ENCODE peak calls at places on chromosomes 7 and 10, in ten cellular contexts. R is lung, U is upper lobe of right lung, T is upper lobe of left lung, C is pancreas, P is left lung, A is heart right ventricle, X is Panc1, G is psoas muscle, V is HepG2. O is an unnamed sample. For H3K36me3, the result is how much of the 10 kb centered on the place peaks cover.

GRCh38 chr7:120421151-120421651 is 148.2 kb downstream of the KCND2 start:
- ATAC-seq in U (no peak), T (no peak), P (no peak), C (no peak), V (no peak), R (no peak), A (no peak), X (no peak), G (no peak), O (no peak)

GRCh38 chr7:75887669-75888369 is 9.0 kb downstream of the RHBDD2 start:
- ATAC-seq in U (peak), V (no peak), G (no peak), R (no peak), A (no peak), P (peak), X (no peak), C (no peak), T (no peak), O (no peak)

GRCh38 chr10:69801094-69801433 is 642 bp upstream of the COL13A1 start:
- ATAC-seq in R (no peak), X (peak), C (peak), P (peak), V (peak), G (peak), A (peak), T (peak), U (peak), O (no peak)

GRCh38 chr7:87287738-87288341 is 57.6 kb upstream of the CROT start:
- ATAC-seq in V (peak), A (no peak), P (no peak), C (no peak), X (no peak), R (no peak), T (no peak), U (no peak), G (no peak), O (no peak)

GRCh38 chr10:70843333-70843732 is 27.6 kb downstream of the SGPL1 start:
- ATAC-seq in T (no peak), U (no peak), G (no peak), R (no peak), V (no peak), C (no peak), A (no peak), X (no peak), P (no peak), O (no peak)

GRCh38 chr7:101386558-101387199 is 24.0 kb downstream of the COL26A1 start:
- ATAC-seq in G (peak), V (peak), P (no peak), C (no peak), U (peak), X (peak), T (no peak), R (no peak), A (no peak), O (no peak)

GRCh38 chr10:69415049-69415448 is 1.7 kb downstream of the TACR2 start:
- ATAC-seq in R (no peak), G (no peak), A (no peak), T (no peak), V (no peak), C (no peak), U (no peak), P (no peak), X (no peak), O (no peak)

GRCh38 chr7:157692156-157693011 is 355.6 kb downstream of the DNAJB6 start:
- ATAC-seq in U (no peak), A (no peak), R (no peak), C (no peak), P (no peak), T (no peak), G (no peak), X (no peak), V (peak), O (no peak)

GRCh38 chr10:42732266-42732665 is 50.3 kb upstream of the BMS1 start:
- ATAC-seq in R (no peak), U (peak), V (no peak), G (no peak), C (no peak), A (no peak), T (peak), P (no peak), X (no peak), O (peak)

GRCh38 chr7:159109092-159110035 is 35.3 kb downstream of the VIPR2 start:
- ATAC-seq in V (no peak), R (no peak), C (no peak), P (no peak), T (no peak), G (no peak), U (no peak), A (no peak), X (no peak), O (peak)

GRCh38 chr10:118712930-118713634 is 41.7 kb downstream of the CACUL1 start:
- ATAC-seq in G (no peak), X (peak), A (no peak), P (no peak), C (peak), U (no peak), V (peak), R (no peak), T (no peak), O (no peak)

GRCh38 chr7:114986805-114987204 is 64.9 kb downstream of the MDFIC start:
- ATAC-seq in R (no peak), G (no peak), U (no peak), X (no peak), A (no peak), T (no peak), C (no peak), P (no peak), V (no peak), O (no peak)

GRCh38 chr10:91167406-91167805 is 53.1 kb upstream of the PCGF5 start:
- ATAC-seq in T (no peak), U (no peak), V (no peak), X (no peak), C (no peak), A (no peak), R (no peak), G (no peak), P (no peak), O (no peak)

GRCh38 chr7:2247141-2247985 is 5.3 kb downstream of the NUDT1 start:
- ATAC-seq in T (no peak), X (peak), G (peak), U (peak), C (peak), V (peak), R (no peak), P (peak), A (peak), O (no peak)

GRCh38 chr7:138089080-138089901 is 13.0 kb downstream of the AKR1D1 start:
- ATAC-seq in A (no peak), T (no peak), C (no peak), P (no peak), R (no peak), U (no peak), X (no peak), V (peak), G (no peak), O (no peak)

GRCh38 chr7:129150199-129150996 is 5.9 kb downstream of the TSPAN33 start:
- ATAC-seq in A (peak), T (no peak), P (peak), U (peak), V (no peak), C (peak), G (no peak), R (no peak), X (no peak), O (peak)

GRCh38 chr7:2796358-2797352 is 47.5 kb downstream of the GNA12 start:
- ATAC-seq in X (no peak), A (peak), U (peak), P (peak), G (peak), R (no peak), C (peak), T (peak), V (no peak), O (peak)

GRCh38 chr10:103693070-103693811 is 162.1 kb downstream of the SH3PXD2A start:
- ATAC-seq in V (no peak), T (no peak), G (no peak), U (peak), P (peak), C (peak), A (no peak), X (no peak), R (no peak), O (peak)

GRCh38 chr7:155052982-155053381 is 17.1 kb upstream of the HTR5A start:
- ATAC-seq in T (no peak), R (no peak), X (peak), C (no peak), U (no peak), A (no peak), V (no peak), P (peak), G (no peak), O (no peak)

GRCh38 chr10:60410970-60411369 is 21.3 kb upstream of the ANK3 start:
- ATAC-seq in X (no peak), U (no peak), C (no peak), A (no peak), R (no peak), V (no peak), G (no peak), P (no peak), T (no peak), O (no peak)

GRCh38 chr10:99328579-99329237 is 448 bp upstream of the CNNM1 start:
- ATAC-seq in U (no peak), R (no peak), V (no peak), X (peak), A (no peak), P (no peak), G (no peak), T (no peak), C (no peak), O (no peak)

GRCh38 chr10:128211064-128211504 is 84.9 kb upstream of the MKI67 start:
- ATAC-seq in T (no peak), P (no peak), U (no peak), V (no peak), X (no peak), R (no peak), C (no peak), G (peak), A (peak), O (no peak)

GRCh38 chr7:152152267-152152666 is 126.8 kb downstream of the GALNT11 start:
- ATAC-seq in C (no peak), G (no peak), V (no peak), U (no peak), P (no peak), R (no peak), A (peak), X (peak), T (no peak), O (no peak)

GRCh38 chr7:90766814-90767564 is 170.9 kb downstream of the CDK14 start:
- ATAC-seq in G (peak), T (no peak), P (peak), X (no peak), A (peak), U (peak), C (peak), R (peak), V (peak), O (peak)

GRCh38 chr7:130959743-130960207 is 225.8 kb upstream of the KLF14 start:
- ATAC-seq in V (no peak), T (no peak), P (peak), A (no peak), X (peak), R (no peak), C (no peak), U (no peak), G (no peak), O (no peak)

GRCh38 chr10:124477614-124478363 is 16.2 kb downstream of the LHPP start:
- ATAC-seq in V (peak), C (no peak), T (no peak), P (no peak), X (peak), U (no peak), R (no peak), G (no peak), A (peak), O (no peak)

GRCh38 chr10:113970641-113971040 is 73.0 kb upstream of the ADRB1 start:
- ATAC-seq in X (no peak), V (no peak), P (no peak), T (no peak), U (no peak), G (no peak), A (no peak), C (no peak), R (no peak), O (no peak)

GRCh38 chr10:59736749-59737148 is 16.5 kb downstream of the MRLN start:
- ATAC-seq in V (no peak), G (no peak), X (no peak), R (no peak), C (no peak), A (no peak), P (no peak), T (no peak), U (no peak), O (no peak)

GRCh38 chr7:150515752-150516151 is 1.1 kb downstream of the GIMAP7 start:
- ATAC-seq in X (no peak), G (no peak), U (peak), T (no peak), C (peak), V (no peak), R (no peak), A (peak), P (peak), O (no peak)

GRCh38 chr10:57992321-57993077 is 275.2 kb downstream of the IPMK start:
- ATAC-seq in G (no peak), R (peak), A (peak), C (peak), U (peak), T (no peak), X (no peak), V (no peak), P (peak), O (no peak)

GRCh38 chr10:108388716-108389115 is 1224.2 kb upstream of the SORCS1 start:
- ATAC-seq in V (no peak), C (no peak), X (no peak), T (no peak), G (no peak), U (no peak), R (no peak), A (no peak), P (no peak), O (no peak)

GRCh38 chr7:2120251-2120660 is 112.5 kb downstream of the MAD1L1 start:
- ATAC-seq in U (peak), G (no peak), P (no peak), T (no peak), A (no peak), V (no peak), R (no peak), X (no peak), C (no peak), O (no peak)

GRCh38 chr10:132590752-132591121 is 53.1 kb downstream of the INPP5A start:
- ATAC-seq in C (peak), V (peak), T (no peak), X (no peak), U (no peak), P (no peak), A (no peak), G (no peak), R (no peak), O (no peak)

GRCh38 chr10:26647602-26648244 is 49.8 kb upstream of the PDSS1 start:
- ATAC-seq in T (peak), C (no peak), V (no peak), R (no peak), A (no peak), G (no peak), X (no peak), P (no peak), U (no peak), O (no peak)

GRCh38 chr7:13989944-13990295 is 454 bp upstream of the ETV1 start:
- ATAC-seq in X (peak), C (peak), R (peak), A (peak), P (peak), U (no peak), T (peak), V (peak), G (no peak), O (no peak)

GRCh38 chr10:32263300-32263699 is 83.7 kb downstream of the EPC1 start:
- ATAC-seq in V (peak), G (no peak), R (no peak), P (no peak), A (no peak), X (no peak), C (no peak), U (peak), T (no peak), O (no peak)

GRCh38 chr7:131629203-131629871 is 72.9 kb upstream of the PODXL start:
- ATAC-seq in U (no peak), T (peak), V (no peak), C (no peak), R (no peak), A (peak), P (peak), G (peak), X (no peak), O (peak)

DNA sequence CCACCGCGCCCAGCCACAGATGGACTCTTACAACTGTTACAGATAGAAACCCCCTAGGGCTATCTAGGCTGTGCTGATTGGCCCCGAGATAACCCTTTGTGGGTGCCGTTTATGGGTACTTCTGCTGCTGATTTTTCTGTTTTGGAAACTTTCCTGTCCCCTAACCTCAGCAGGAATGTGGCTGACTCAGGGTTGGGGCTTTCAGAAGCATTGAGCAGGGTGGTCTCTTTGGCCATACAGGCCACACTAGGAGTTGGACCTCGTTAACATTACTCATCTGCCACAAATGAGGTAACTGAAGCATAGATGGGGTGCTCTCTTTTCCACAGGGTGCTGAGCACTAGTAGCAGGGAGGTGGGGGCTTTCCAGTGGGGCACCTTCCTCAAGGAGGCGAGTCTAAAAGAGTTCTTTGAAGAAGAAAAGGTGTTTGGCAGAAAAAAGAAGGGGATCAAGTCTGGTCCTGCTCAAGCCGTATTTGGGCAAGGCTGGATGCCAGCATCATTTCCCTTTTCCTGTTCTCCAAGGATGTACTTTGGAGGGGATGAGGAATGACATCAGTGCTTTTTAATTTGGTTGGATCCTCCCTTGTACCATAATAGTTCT is 6.4 kb downstream of the ZSCAN25 start:
- ATAC-seq in P (no peak), A (no peak), R (no peak), G (no peak), C (no peak), T (no peak), V (no peak), U (no peak), X (no peak), O (no peak)
- H3K36me3 ChIP-seq in P (under half), A (half or more), R (half or more), G (half or more), C (half or more), T (half or more), V (half or more), U (half or more), X (under half), O (under half)

DNA sequence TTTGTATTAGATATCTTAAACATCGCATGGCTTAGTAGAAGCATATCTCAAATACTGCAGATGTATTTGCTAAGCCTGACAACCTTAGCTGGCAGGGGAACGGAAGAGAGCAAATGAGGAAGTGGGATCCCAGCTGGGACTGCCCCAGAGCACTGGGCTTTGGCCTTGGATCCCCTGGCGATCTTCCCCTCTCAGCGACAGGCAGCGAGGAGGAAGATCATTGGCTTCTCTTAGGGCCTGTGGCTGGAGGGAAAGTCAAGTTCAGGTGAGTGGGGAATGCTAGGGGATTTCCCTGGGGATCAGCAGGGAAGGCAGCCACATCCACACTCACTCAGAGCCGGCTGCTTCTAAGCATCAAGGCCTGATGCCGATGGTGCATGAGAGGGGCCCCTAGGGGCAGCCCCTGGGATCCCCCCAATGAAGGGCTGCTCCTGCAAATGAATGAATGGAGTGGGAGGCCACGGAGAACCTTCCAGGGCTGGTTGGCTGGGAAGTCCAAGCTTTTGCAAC is 42.0 kb downstream of the LYZL2 start:
- ATAC-seq in R (peak), U (peak), X (no peak), T (peak), A (peak), V (peak), C (peak), P (peak), G (no peak), O (no peak)
- TF ChIP-seq CTCF in R (no peak), U (no peak), X (no peak), T (no peak), A (no peak), V (peak), C (no peak), P (no peak), G (no peak), O (no peak)

DNA sequence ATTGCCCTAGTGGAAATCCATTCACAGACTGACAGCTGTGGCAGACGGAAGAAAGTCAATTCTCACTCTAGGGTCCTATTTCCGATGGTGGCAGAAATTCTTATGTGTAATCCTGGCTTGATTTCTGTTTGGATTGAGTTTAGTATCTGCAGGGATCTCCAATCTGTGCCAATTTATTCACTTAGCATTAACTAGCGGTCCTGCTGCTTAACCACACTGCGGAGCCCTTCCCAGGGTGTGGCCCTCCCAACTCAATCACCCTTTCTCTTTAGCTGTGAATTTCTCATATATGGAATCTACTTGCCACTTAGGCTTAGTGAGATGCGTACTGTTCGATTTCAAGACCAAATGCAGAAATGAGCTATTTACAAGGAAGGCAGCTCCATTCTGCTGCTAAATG is 215.7 kb downstream of the SFMBT2 start:
- ATAC-seq in U (no peak), V (no peak), A (no peak), C (no peak), X (no peak), T (no peak), G (no peak), P (no peak), R (no peak), O (no peak)
- H3K36me3 ChIP-seq in U (under half), V (under half), A (half or more), C (under half), X (under half), T (under half), G (under half), P (under half), R (under half), O (under half)

GRCh38 chr10:48590945-48591344 is 13.9 kb downstream of the ARHGAP22 start:
- ATAC-seq in R (no peak), A (no peak), V (no peak), G (no peak), P (peak), U (peak), T (no peak), C (no peak), X (no peak), O (no peak)

GRCh38 chr10:48589266-48589665 is 15.6 kb downstream of the ARHGAP22 start:
- ATAC-seq in G (peak), V (no peak), R (no peak), A (peak), P (no peak), T (no peak), X (no peak), C (peak), U (no peak), O (peak)

GRCh38 chr10:48587101-48587500 is 17.8 kb downstream of the ARHGAP22 start:
- ATAC-seq in U (no peak), V (no peak), R (no peak), A (no peak), G (no peak), T (no peak), X (no peak), C (no peak), P (no peak), O (no peak)

GRCh38 chr10:48592346-48592745 is 12.5 kb downstream of the ARHGAP22 start:
- ATAC-seq in P (no peak), V (no peak), A (no peak), U (no peak), R (no peak), C (no peak), T (no peak), G (no peak), X (no peak), O (no peak)

DNA sequence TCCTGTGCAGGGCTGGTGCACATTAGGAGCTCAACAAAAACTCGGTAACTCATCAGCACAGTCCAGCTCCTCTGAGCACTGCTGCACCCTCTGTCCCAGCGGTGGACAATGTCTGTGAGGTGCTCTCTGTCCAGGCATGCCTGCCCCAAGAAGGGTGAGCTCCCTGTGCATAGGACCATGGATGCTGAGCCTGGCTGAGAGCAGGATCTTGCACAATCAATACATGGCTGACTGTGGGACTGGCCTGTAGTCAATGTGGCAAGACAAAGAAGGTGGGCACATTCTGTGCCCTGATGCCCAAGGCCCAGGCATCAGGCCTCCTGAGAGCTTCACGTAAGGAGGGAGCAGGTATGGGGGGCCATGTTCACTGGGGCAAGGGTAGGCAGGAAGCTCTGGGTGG is 17.1 kb downstream of the ARHGAP22 start:
- ATAC-seq in P (no peak), X (no peak), A (no peak), V (no peak), T (no peak), R (no peak), C (no peak), G (no peak), U (no peak), O (no peak)
- TF ChIP-seq CTCF in P (no peak), X (no peak), A (no peak), V (no peak), T (no peak), R (no peak), C (no peak), G (no peak), U (no peak), O (no peak)

O was measured in gastroesophageal sphincter.